ENCODE peak calls at places on chromosomes 16 and 17, in nine cellular contexts. P is posterior cingulate gyrus; Z is T-helper 9 cell; H is activated CD4-positive, CD25-positive, alpha-beta regulatory T cell treated with anti-CD3 and anti-CD28 coated beads, Interleukin-2, amount 50 U/mL, for 16 hours; E is NCI-H446 treated with DMSO at 0.1 percent for 48 hours; Q is gastrocnemius medialis; R is stromal cell of bone marrow; M is NCI-H1417 treated with DMSO at 0.1 percent for 48 hours; F is NCI-H345. J is an unnamed sample.

GRCh38 chr16:54750249-54750648 is 180.4 kb upstream of the IRX5 start:
- DNase-seq in P (no peak), Z (no peak), H (no peak), E (no peak), Q (no peak), R (peak), M (no peak), F (no peak), J (no peak)

GRCh38 chr17:16349461-16349860 is 3.8 kb downstream of the CENPV start:
- DNase-seq in P (no peak), Z (no peak), H (no peak), E (no peak), Q (peak), R (no peak), M (no peak), F (no peak), J (no peak)

GRCh38 chr17:1966274-1967086 is 58.7 kb downstream of the RTN4RL1 start:
- DNase-seq in P (no peak), Z (no peak), H (no peak), E (no peak), Q (no peak), R (no peak), M (no peak), F (no peak), J (no peak)

GRCh38 chr16:68401871-68402747 is 46.2 kb downstream of the SMPD3 start:
- DNase-seq in P (no peak), Z (no peak), H (no peak), E (no peak), Q (no peak), R (peak), M (no peak), F (no peak), J (peak)

GRCh38 chr16:88507231-88507743 is 54.2 kb downstream of the ZFPM1 start:
- DNase-seq in P (no peak), Z (no peak), H (no peak), E (no peak), Q (no peak), R (no peak), M (no peak), F (no peak), J (no peak)

GRCh38 chr16:27449434-27450188 is 47.6 kb downstream of the IL21R start:
- DNase-seq in P (no peak), Z (peak), H (peak), E (no peak), Q (no peak), R (no peak), M (no peak), F (no peak), J (no peak)

GRCh38 chr16:1964046-1964505 is 550 bp downstream of the RPS2 start:
- DNase-seq in P (no peak), Z (peak), H (no peak), E (no peak), Q (peak), R (no peak), M (no peak), F (no peak), J (peak)

GRCh38 chr17:43832976-43833829 is at the start of gene MPP3:
- DNase-seq in P (peak), Z (peak), H (no peak), E (peak), Q (no peak), R (peak), M (no peak), F (peak), J (peak)

GRCh38 chr17:39327109-39327508 is 74.3 kb downstream of the FBXL20 start:
- DNase-seq in P (no peak), Z (no peak), H (no peak), E (no peak), Q (no peak), R (no peak), M (no peak), F (no peak), J (no peak)